ENCODE peak calls at places on chromosomes 12 and 14, in five cellular contexts. U, S, X, T and Q are unnamed samples.
A peak's percentile ranks its signal among the peaks of the same experiment; 100 is the strongest.

GRCh38 chr14:55265197-55265596 is 6.0 kb upstream of the FBXO34 start:
- DNase-seq in U (no peak), S (no peak), X (no peak), T (no peak), Q (peak; percentile 24)

GRCh38 chr12:12518919-12519318 is 43.7 kb downstream of the DUSP16 start:
- DNase-seq in U (no peak), S (no peak), X (no peak), T (no peak), Q (no peak)

GRCh38 chr12:55757701-55758100 is 14.8 kb downstream of the GDF11 start:
- DNase-seq in U (no peak), S (no peak), X (no peak), T (no peak), Q (no peak)

GRCh38 chr14:88604213-88604612 is 41.4 kb downstream of the ZC3H14 start:
- DNase-seq in U (no peak), S (no peak), X (no peak), T (no peak), Q (no peak)

GRCh38 chr12:49910331-49911212 is 6.9 kb upstream of the FAIM2 start:
- DNase-seq in U (no peak), S (no peak), X (no peak), T (no peak), Q (no peak)

GRCh38 chr14:35934499-35934898 is 108.4 kb downstream of the BRMS1L start:
- DNase-seq in U (no peak), S (no peak), X (no peak), T (peak; percentile 33), Q (no peak)

GRCh38 chr12:68259318-68259940 is 6.0 kb upstream of the IL22 start:
- DNase-seq in U (no peak), S (no peak), X (no peak), T (peak; percentile 24), Q (no peak)

GRCh38 chr12:51323317-51323960 is 535 bp downstream of the BIN2 start:
- DNase-seq in U (no peak), S (no peak), X (no peak), T (no peak), Q (no peak)

GRCh38 chr14:23306412-23307145 is at the start of gene BCL2L2:
- DNase-seq in U (peak; percentile 87), S (peak; percentile 91), X (peak; percentile 76), T (no peak), Q (peak; percentile 98)

GRCh38 chr14:91041450-91041849 is 19.0 kb downstream of the RPS6KA5 start:
- DNase-seq in U (no peak), S (no peak), X (no peak), T (no peak), Q (no peak)

GRCh38 chr12:14834502-14834901 is 8.8 kb downstream of the ART4 start:
- DNase-seq in U (no peak), S (no peak), X (no peak), T (no peak), Q (no peak)

GRCh38 chr12:79932393-79932792 is 2.5 kb downstream of the PPP1R12A start:
- DNase-seq in U (peak; percentile 24), S (no peak), X (no peak), T (no peak), Q (no peak)

GRCh38 chr14:64092940-64093339 is 201.2 kb downstream of the ESR2 start:
- DNase-seq in U (no peak), S (no peak), X (no peak), T (no peak), Q (no peak)

GRCh38 chr12:116539905-116540482 is 19.2 kb upstream of the MAP1LC3B2 start:
- DNase-seq in U (no peak), S (peak; percentile 67), X (no peak), T (no peak), Q (no peak)

GRCh38 chr14:36086629-36087380 is 89.7 kb downstream of the PTCSC3 start:
- DNase-seq in U (no peak), S (no peak), X (no peak), T (no peak), Q (no peak)

GRCh38 chr12:61956545-61956944 is 303.7 kb upstream of the USP15 start:
- DNase-seq in U (no peak), S (no peak), X (no peak), T (no peak), Q (no peak)

GRCh38 chr14:61358812-61359211 is 37.4 kb downstream of the PRKCH start:
- DNase-seq in U (no peak), S (no peak), X (no peak), T (no peak), Q (no peak)

GRCh38 chr12:105839629-105840127 is 299.1 kb downstream of the NUAK1 start:
- DNase-seq in U (no peak), S (peak; percentile 19), X (no peak), T (no peak), Q (no peak)

GRCh38 chr12:105831372-105831771 is 307.4 kb downstream of the NUAK1 start:
- DNase-seq in U (no peak), S (no peak), X (no peak), T (no peak), Q (no peak)

GRCh38 chr12:105836235-105836634 is 302.5 kb downstream of the NUAK1 start:
- DNase-seq in U (no peak), S (no peak), X (no peak), T (no peak), Q (no peak)

GRCh38 chr12:105834496-105834895 is 304.3 kb downstream of the NUAK1 start:
- DNase-seq in U (no peak), S (no peak), X (no peak), T (no peak), Q (no peak)

GRCh38 chr12:105835505-105835904 is 303.2 kb downstream of the NUAK1 start:
- DNase-seq in U (no peak), S (no peak), X (no peak), T (no peak), Q (no peak)
- TF ChIP-seq REST in U (no peak), S (no peak), X (no peak), T (no peak), Q (no peak)

DNA sequence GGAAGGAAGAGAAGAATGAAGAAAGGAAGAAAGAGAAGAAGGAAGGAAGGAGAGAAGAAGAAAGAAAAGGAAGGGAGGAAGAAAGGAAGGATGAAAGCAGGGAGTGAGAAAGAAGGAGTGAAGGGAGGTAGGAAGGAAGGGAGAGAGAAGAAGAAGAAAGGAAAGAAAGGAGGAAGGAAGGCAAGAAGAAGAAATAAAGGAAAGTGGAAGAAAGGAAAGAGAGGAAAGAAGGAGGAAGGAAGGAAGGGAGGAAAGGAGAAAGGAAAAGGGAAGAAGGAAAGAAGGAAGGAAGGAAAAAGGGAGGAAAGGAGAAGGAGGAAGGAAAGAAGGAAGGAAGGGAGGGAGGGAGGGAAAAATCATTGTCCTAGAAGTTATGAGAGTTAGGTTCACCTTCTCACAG is 696.6 kb upstream of the TMEM132C start:
- DNase-seq in U (no peak), S (no peak), X (no peak), T (no peak), Q (no peak)
- TF ChIP-seq YY1 in U (no peak), S (no peak), X (no peak), T (no peak), Q (no peak)

GRCh38 chr14:33463731-33464130 is 487.1 kb downstream of the EGLN3 start:
- DNase-seq in U (no peak), S (no peak), X (no peak), T (no peak), Q (no peak)

GRCh38 chr14:33469898-33470297 is 481.0 kb downstream of the EGLN3 start:
- DNase-seq in U (no peak), S (no peak), X (no peak), T (no peak), Q (no peak)

GRCh38 chr14:33467967-33468366 is 482.9 kb downstream of the EGLN3 start:
- DNase-seq in U (no peak), S (no peak), X (no peak), T (no peak), Q (no peak)

GRCh38 chr14:33464563-33464962 is 486.3 kb downstream of the EGLN3 start:
- DNase-seq in U (no peak), S (no peak), X (no peak), T (no peak), Q (no peak)

GRCh38 chr14:33465952-33466700 is 484.7 kb downstream of the EGLN3 start:
- DNase-seq in U (no peak), S (no peak), X (no peak), T (no peak), Q (no peak)
- TF ChIP-seq REST in U (no peak), S (no peak), X (no peak), T (no peak), Q (no peak)

DNA sequence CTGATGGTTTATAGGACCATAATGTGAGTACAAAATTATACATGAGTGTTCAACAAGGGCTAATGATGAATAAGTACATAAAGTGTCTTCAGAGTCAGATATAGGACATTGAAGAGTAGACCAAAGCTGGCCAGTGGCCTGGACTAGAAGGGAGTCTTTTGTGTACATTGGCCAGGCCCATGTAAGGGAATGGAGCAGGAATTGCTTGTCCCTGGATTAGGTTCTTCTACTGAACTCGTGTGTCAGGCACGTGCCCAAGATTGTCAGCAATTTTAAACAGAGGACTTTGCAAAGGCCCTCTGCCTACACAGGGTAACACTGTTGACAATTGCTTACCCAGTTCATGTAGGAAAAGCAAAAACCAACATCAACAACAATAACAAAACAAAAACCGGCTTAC is 196.0 kb upstream of the SEL1L start:
- DNase-seq in U (no peak), S (no peak), X (no peak), T (no peak), Q (no peak)
- TF ChIP-seq YY1 in U (no peak), S (no peak), X (no peak), T (no peak), Q (no peak)

GRCh38 chr12:93782854-93783253 is 105.7 kb downstream of the CRADD start:
- DNase-seq in U (no peak), S (no peak), X (no peak), T (no peak), Q (no peak)

GRCh38 chr12:93786669-93787397 is 109.7 kb downstream of the CRADD start:
- DNase-seq in U (no peak), S (no peak), X (no peak), T (no peak), Q (no peak)

GRCh38 chr12:93783827-93784226 is 106.7 kb downstream of the CRADD start:
- DNase-seq in U (no peak), S (peak; percentile 39), X (no peak), T (no peak), Q (no peak)

GRCh38 chr12:93784339-93785086 is 107.3 kb downstream of the CRADD start:
- DNase-seq in U (peak; percentile 45), S (peak; percentile 44), X (peak; percentile 41), T (no peak), Q (peak; percentile 25)

DNA sequence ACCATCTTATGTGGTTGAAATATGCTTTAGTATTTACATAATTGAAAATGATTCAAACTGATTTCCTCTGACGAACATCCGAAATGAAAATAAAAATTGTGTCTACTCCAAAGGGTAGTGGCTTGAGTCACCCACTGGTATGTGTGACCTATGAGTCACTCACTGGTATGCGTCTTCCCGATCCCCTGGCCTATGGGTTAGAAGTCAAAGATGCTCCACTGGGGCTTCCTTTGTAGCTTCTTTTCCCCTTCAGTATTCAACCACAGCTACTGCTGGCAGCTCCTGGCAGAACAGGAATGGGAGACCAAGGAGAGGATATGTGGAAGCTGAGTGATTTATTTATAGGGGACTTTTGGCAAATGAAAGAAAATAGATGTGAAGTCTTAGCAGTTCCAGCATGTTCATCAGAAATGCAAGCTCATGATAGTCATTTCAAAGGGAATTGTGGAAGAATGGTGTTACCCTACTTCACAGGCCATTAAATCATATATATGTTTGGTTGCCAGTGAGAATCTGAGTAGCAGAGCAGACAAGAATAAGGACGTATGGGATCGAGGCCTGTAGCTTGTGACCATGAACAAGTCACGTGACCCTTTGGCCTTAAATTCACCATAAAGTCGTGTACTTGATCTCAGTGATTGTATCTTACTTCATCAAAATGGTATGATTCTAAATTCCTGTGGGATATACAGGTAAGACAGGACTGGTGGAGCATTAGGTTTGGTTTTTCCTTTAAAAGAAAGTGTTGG is 108.3 kb downstream of the CRADD start:
- DNase-seq in U (peak; percentile 64), S (no peak), X (peak; percentile 85), T (no peak), Q (peak; percentile 63)
- TF ChIP-seq REST in U (no peak), S (peak; percentile 74), X (no peak), T (no peak), Q (no peak)